ENCODE peak calls at places on chromosomes 7 and 10, in ten cellular contexts. R is uterus, K is esophagus squamous epithelium, A is suprapubic skin, Y is spleen, X is IMR-90, O is heart left ventricle, U is transverse colon, H is stomach, W is thyroid gland. I is an unnamed sample. For H3K4me1 and H3K27me3, the result is how much of the 10 kb centered on the place peaks cover.

GRCh38 chr10:120485946-120486345 is 28.9 kb downstream of the PLPP4 start:
- DNase-seq in H (no peak), U (no peak), K (no peak), A (no peak), O (no peak), X (no peak), Y (no peak), W (no peak), R (no peak), I (no peak)

GRCh38 chr7:105199372-105199771 is 185.4 kb downstream of the KMT2E start:
- DNase-seq in H (no peak), A (no peak), W (no peak), Y (no peak), X (peak), K (no peak), O (no peak), R (no peak), U (no peak), I (no peak)

GRCh38 chr7:32030904-32031692 is 39.1 kb downstream of the PDE1C start:
- DNase-seq in O (no peak), H (no peak), W (no peak), U (no peak), K (no peak), A (no peak), Y (no peak), R (no peak), X (no peak), I (no peak)

GRCh38 chr10:119478111-119479047 is 64.1 kb downstream of the RGS10 start:
- DNase-seq in U (no peak), X (no peak), A (no peak), Y (peak), W (no peak), R (no peak), K (no peak), O (no peak), H (no peak), I (no peak)

GRCh38 chr10:69738071-69738470 is 63.6 kb upstream of the COL13A1 start:
- DNase-seq in R (no peak), U (no peak), K (no peak), A (no peak), X (no peak), W (no peak), H (no peak), O (no peak), Y (no peak), I (no peak)

GRCh38 chr10:57096044-57096443 is 735.0 kb upstream of the ZWINT start:
- DNase-seq in K (no peak), W (no peak), Y (no peak), O (no peak), H (no peak), U (no peak), X (no peak), R (no peak), A (no peak), I (no peak)

GRCh38 chr7:156999611-157000046 is 10.8 kb downstream of the MNX1 start:
- DNase-seq in R (no peak), K (no peak), U (peak), W (no peak), O (no peak), Y (peak), A (peak), X (no peak), H (peak), I (peak)

GRCh38 chr10:103808784-103809183 is 46.6 kb downstream of the SH3PXD2A start:
- DNase-seq in U (no peak), R (no peak), O (no peak), Y (no peak), W (peak), K (no peak), X (no peak), A (no peak), H (no peak), I (no peak)

GRCh38 chr10:101054351-101054750 is 7.4 kb upstream of the KAZALD1 start:
- DNase-seq in W (no peak), O (no peak), X (no peak), Y (no peak), A (no peak), U (no peak), R (no peak), K (no peak), H (no peak), I (no peak)

GRCh38 chr10:91705948-91706670 is 73.2 kb upstream of the PPP1R3C start:
- DNase-seq in R (no peak), X (no peak), O (no peak), W (no peak), A (no peak), K (no peak), U (no peak), H (no peak), Y (no peak), I (no peak)

GRCh38 chr7:47498229-47499056 is 83.5 kb downstream of the TNS3 start:
- DNase-seq in W (no peak), R (no peak), Y (peak), X (no peak), O (no peak), K (no peak), U (peak), A (no peak), H (no peak), I (no peak)

GRCh38 chr7:78326189-78326588 is 527.6 kb downstream of the PHTF2 start:
- DNase-seq in O (no peak), Y (no peak), R (no peak), W (no peak), A (no peak), K (no peak), H (no peak), X (peak), U (no peak), I (no peak)

GRCh38 chr10:12419279-12419847 is 70.0 kb downstream of the CAMK1D start:
- DNase-seq in R (peak), U (no peak), H (no peak), W (peak), K (no peak), X (peak), A (no peak), O (peak), Y (peak), I (no peak)

GRCh38 chr10:15661574-15661973 is 58.1 kb downstream of the ITGA8 start:
- DNase-seq in A (no peak), H (no peak), K (no peak), Y (no peak), R (no peak), W (no peak), U (no peak), X (no peak), O (no peak), I (no peak)

GRCh38 chr7:13991791-13992620 is 2.5 kb upstream of the ETV1 start:
- DNase-seq in O (no peak), A (no peak), U (no peak), W (no peak), K (no peak), Y (no peak), R (no peak), X (no peak), H (no peak), I (no peak)

GRCh38 chr7:156840134-156840533 is 52.8 kb downstream of the LMBR1 start:
- DNase-seq in R (no peak), O (no peak), H (no peak), W (no peak), Y (no peak), U (no peak), K (no peak), A (no peak), X (no peak), I (no peak)

GRCh38 chr7:100171087-100171681 is 2.8 kb upstream of the GAL3ST4 start:
- DNase-seq in U (peak), W (no peak), O (no peak), X (no peak), Y (peak), R (no peak), K (no peak), A (no peak), H (no peak), I (peak)

GRCh38 chr7:30831227-30831626 is 60.0 kb downstream of the MINDY4 start:
- DNase-seq in R (no peak), U (no peak), A (no peak), X (peak), K (no peak), Y (no peak), W (no peak), O (no peak), H (no peak), I (no peak)

GRCh38 chr10:119205926-119206602 is 1.3 kb upstream of the GRK5 start:
- DNase-seq in Y (peak), A (peak), K (no peak), X (no peak), O (peak), U (peak), W (peak), R (no peak), H (peak), I (peak)

GRCh38 chr10:43648083-43648391 is 644 bp downstream of the ZNF32 start:
- DNase-seq in O (no peak), A (no peak), K (no peak), Y (no peak), X (no peak), W (no peak), H (no peak), U (no peak), R (no peak), I (no peak)

GRCh38 chr7:2638224-2638991 is 6.6 kb downstream of the TTYH3 start:
- DNase-seq in O (peak), Y (peak), X (peak), W (peak), A (no peak), K (no peak), U (no peak), H (no peak), R (peak), I (peak)

GRCh38 chr10:816958-817357 is 114.5 kb downstream of the LARP4B start:
- DNase-seq in Y (no peak), A (no peak), H (no peak), R (no peak), O (no peak), K (no peak), W (peak), X (no peak), U (no peak), I (no peak)

GRCh38 chr7:40047661-40048060 is 86.8 kb downstream of the MPLKIP start:
- DNase-seq in O (no peak), K (no peak), R (no peak), Y (no peak), H (no peak), A (no peak), U (no peak), X (no peak), W (no peak), I (no peak)

GRCh38 chr10:102115775-102116174 is 4.4 kb downstream of the LDB1 start:
- DNase-seq in A (no peak), Y (no peak), K (no peak), W (no peak), X (peak), O (no peak), H (no peak), U (no peak), R (no peak), I (no peak)

GRCh38 chr10:132893090-132893489 is 49.3 kb downstream of the CFAP46 start:
- DNase-seq in U (no peak), W (peak), A (peak), H (no peak), K (no peak), O (no peak), Y (peak), R (peak), X (no peak), I (no peak)

GRCh38 chr10:109914966-109915365 is 8.3 kb downstream of the XPNPEP1 start:
- DNase-seq in X (peak), U (peak), O (no peak), K (no peak), Y (no peak), A (no peak), W (no peak), R (no peak), H (no peak), I (no peak)

GRCh38 chr7:82985144-82985802 is 177.4 kb downstream of the PCLO start:
- DNase-seq in W (no peak), Y (no peak), O (no peak), X (no peak), A (no peak), H (no peak), K (no peak), U (no peak), R (no peak), I (no peak)

GRCh38 chr7:131188367-131189339 is 139.0 kb upstream of the MKLN1 start:
- DNase-seq in H (no peak), W (peak), K (no peak), O (no peak), Y (no peak), R (no peak), U (no peak), X (peak), A (no peak), I (no peak)

GRCh38 chr7:1675673-1676549 is 5.8 kb downstream of the ELFN1 start:
- DNase-seq in X (no peak), K (no peak), H (no peak), R (no peak), A (peak), O (peak), Y (peak), W (no peak), U (no peak), I (no peak)

GRCh38 chr7:17680943-17681351 is 259.3 kb downstream of the SNX13 start:
- DNase-seq in Y (no peak), A (no peak), W (no peak), X (peak), K (no peak), U (no peak), O (no peak), H (no peak), R (no peak), I (no peak)

GRCh38 chr7:88637795-88638194 is 121.7 kb upstream of the ZNF804B start:
- DNase-seq in H (no peak), X (no peak), U (no peak), Y (no peak), O (no peak), W (no peak), A (no peak), K (no peak), R (no peak), I (no peak)

GRCh38 chr7:29471444-29472138 is 92.0 kb upstream of the PRR15 start:
- DNase-seq in Y (no peak), R (no peak), W (no peak), H (no peak), U (peak), O (no peak), A (no peak), X (no peak), K (no peak), I (no peak)

GRCh38 chr7:36159618-36160017 is 6.6 kb downstream of the EEPD1 start:
- DNase-seq in A (no peak), U (no peak), W (no peak), H (no peak), Y (no peak), R (no peak), X (no peak), O (no peak), K (no peak), I (peak)

GRCh38 chr7:36158321-36158605 is 5.2 kb downstream of the EEPD1 start:
- DNase-seq in W (no peak), R (no peak), U (no peak), K (no peak), H (no peak), X (no peak), O (no peak), A (no peak), Y (no peak), I (no peak)

GRCh38 chr7:36160313-36160712 is 7.3 kb downstream of the EEPD1 start:
- DNase-seq in U (no peak), H (no peak), Y (no peak), K (no peak), W (no peak), R (no peak), O (no peak), A (no peak), X (no peak), I (no peak)

GRCh38 chr7:36155811-36156361 is 2.8 kb downstream of the EEPD1 start:
- DNase-seq in R (no peak), U (peak), A (no peak), O (peak), H (peak), W (peak), K (no peak), Y (no peak), X (peak), I (peak)

DNA sequence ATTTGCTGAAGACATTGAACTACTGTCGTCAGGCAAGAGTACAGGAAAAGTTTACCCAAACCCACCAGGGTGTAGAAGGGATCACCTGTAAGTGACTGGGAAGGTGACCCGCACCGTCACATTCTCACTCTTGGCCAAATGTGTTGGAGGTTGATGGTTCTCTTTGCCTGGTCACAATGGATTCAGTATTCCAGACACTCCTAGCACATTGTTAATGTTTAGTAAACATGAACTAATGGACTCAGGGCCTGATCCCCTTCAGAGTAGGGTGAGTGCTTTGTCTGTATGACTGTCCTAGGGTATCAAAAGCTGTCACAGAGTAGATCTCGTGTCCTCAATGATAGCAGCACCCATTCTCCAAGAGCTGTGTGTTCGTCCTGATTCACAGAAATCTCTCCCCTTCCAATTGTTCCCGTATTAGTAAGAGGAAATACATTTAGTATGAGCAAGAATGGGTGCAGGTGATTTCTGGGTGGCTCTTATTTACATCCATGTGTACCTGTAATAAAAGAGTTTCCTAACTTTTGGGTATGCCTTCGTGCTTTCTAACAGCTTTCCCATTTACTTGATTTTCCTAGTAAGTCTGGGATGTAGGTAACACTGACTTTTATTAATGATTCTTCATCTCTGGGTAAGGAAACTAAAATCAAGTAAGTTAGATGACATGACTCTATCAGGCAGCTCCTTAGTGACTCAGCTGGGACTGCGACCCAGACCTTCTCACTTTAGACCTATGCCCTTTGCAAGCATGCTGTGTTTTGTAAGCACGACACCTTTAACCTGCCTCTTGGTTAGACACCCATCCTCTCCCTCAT is 4.7 kb downstream of the EEPD1 start:
- DNase-seq in K (no peak), O (no peak), R (no peak), W (no peak), U (no peak), Y (no peak), X (no peak), A (no peak), H (no peak), I (no peak)
- H3K4me1 ChIP-seq in K (under half), O (under half), R (under half), W (under half), U (under half), Y (half or more), X (under half), A (half or more), H (half or more), I (under half)

GRCh38 chr7:101740981-101741725 is 76.3 kb upstream of the CUX1 start:
- DNase-seq in K (no peak), H (no peak), U (no peak), X (no peak), A (no peak), W (no peak), O (no peak), Y (no peak), R (no peak), I (no peak)
- TF ChIP-seq POLR2A in K (no peak), H (no peak), U (no peak), X (no peak), A (no peak), W (no peak), O (no peak), Y (no peak), R (no peak), I (no peak)

DNA sequence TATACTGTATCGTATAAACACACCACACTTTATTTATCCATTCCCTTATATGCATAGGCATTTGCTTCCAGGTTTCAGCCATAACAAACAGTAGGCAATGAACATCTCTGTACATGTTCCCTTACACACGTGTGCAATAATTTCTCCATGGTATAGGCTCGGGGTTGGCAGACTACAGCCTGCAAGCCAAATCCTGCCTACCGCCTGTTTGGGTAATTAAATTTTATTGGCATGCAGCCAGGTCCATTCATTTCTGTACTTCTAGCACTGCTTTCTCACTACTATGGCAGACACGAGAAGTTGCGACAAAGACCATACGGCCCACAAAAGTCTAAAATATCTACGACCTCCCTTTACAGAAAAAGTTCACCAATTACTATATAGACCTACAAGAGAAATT is 100.7 kb downstream of the FGFR2 start:
- DNase-seq in A (no peak), R (no peak), U (peak), K (no peak), X (no peak), W (no peak), Y (no peak), H (no peak), O (no peak), I (no peak)
- H3K27me3 ChIP-seq in A (under half), R (under half), U (under half), K (under half), X (under half), W (under half), Y (under half), H (under half), O (under half), I (under half)

DNA sequence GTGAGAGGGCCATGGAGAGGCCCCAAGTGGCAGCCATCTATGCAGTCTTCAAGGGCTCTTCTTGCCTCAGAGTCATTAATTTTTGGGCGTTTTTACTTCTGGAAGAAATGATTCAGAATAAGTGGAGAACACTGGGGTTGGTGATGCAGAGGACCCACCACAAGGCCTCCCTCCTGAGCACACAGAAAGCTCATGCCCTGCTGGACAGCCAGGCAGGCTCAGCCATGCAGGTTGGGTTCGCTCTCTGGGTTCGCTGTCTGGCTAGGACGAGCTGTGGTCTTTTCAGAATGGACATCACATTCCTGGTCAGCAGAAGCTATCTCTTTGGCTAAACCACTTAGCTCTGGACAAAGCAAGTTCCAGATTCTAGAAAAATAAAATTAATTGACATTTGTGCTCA is 480.8 kb downstream of the RPS24 start:
- DNase-seq in X (no peak), H (no peak), K (no peak), W (no peak), U (no peak), Y (no peak), R (no peak), A (peak), O (no peak), I (no peak)
- H3K4me1 ChIP-seq in X (under half), H (under half), K (under half), W (under half), U (under half), Y (under half), R (under half), A (under half), O (under half), I (under half)

DNA sequence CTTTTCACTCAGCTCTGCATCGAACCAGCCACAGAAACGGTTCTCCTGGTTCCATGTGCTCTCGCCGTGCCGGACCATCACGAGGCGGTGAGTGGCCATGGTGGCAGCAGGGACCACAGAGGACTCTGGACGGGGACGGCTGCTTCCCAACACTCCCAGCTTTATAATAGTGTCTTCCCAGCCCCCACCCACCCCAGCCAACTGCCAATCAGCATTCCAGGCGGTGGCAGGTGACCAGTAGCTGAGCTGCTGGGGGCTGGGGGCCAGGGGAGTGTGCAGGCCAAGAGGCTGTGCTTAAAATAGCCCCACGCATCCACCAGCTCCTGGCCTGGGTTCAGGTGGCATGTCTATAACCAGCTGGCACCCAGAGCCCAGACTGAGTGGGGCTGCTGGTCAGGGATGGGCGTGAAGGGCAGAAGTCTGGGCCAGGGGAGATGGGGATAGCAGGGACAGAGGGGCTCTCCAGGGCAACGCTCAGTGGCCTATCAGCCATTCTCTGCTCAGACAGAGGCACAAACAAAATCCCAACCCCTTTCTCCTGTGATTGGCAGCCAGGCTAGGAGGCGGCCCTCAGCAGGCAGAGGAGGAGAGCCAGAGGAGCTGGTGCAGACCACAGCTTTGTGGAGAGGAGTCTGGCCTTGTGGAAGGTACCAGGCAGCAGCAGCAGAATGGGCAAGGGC is at the start of gene PGAM2:
- DNase-seq in A (no peak), W (peak), Y (peak), U (peak), O (peak), X (no peak), H (no peak), R (no peak), K (no peak), I (no peak)
- TF ChIP-seq POLR2A in A (no peak), W (no peak), Y (no peak), U (peak), O (no peak), X (no peak), H (no peak), R (no peak), K (no peak), I (no peak)

GRCh38 chr10:13535346-13535745 is 6.5 kb upstream of the BEND7 start:
- DNase-seq in A (no peak), U (no peak), R (no peak), W (no peak), K (no peak), Y (no peak), H (no peak), X (no peak), O (no peak), I (no peak)
- H3K27me3 ChIP-seq in A (under half), U (under half), R (under half), W (under half), K (under half), Y (under half), H (under half), X (under half), O (under half), I (under half)